ENCODE peak calls at places on chromosomes 5 and 9, in four cellular contexts. Z is GM12878, U is HCT116, H is SK-N-SH. X is an unnamed sample.
A peak's percentile ranks its signal among the peaks of the same experiment; 100 is the strongest.

GRCh38 chr9:92618633-92619225 is 51.2 kb downstream of the IPPK start:
- DNase-seq in H (no peak), Z (no peak), U (no peak), X (no peak)

GRCh38 chr5:59503223-59503622 is 390.3 kb downstream of the PDE4D start:
- DNase-seq in H (peak; percentile 12), U (no peak), Z (no peak), X (no peak)

GRCh38 chr9:10230512-10230911 is 382.3 kb downstream of the PTPRD start:
- DNase-seq in U (no peak), H (no peak), Z (no peak), X (no peak)

GRCh38 chr5:40578501-40579451 is 100.9 kb upstream of the PTGER4 start:
- DNase-seq in H (no peak), Z (peak; percentile 76), U (no peak), X (no peak)

GRCh38 chr5:126852104-126852531 is 75.2 kb downstream of the LMNB1 start:
- DNase-seq in Z (peak; percentile 23), U (no peak), H (no peak), X (no peak)

GRCh38 chr5:170681013-170681433 is 102.5 kb upstream of the GABRP start:
- DNase-seq in H (peak; percentile 57), U (no peak), Z (no peak), X (peak; percentile 47)

GRCh38 chr9:99660191-99660636 is 161.5 kb upstream of the NR4A3 start:
- DNase-seq in H (no peak), U (no peak), Z (peak; percentile 78), X (no peak)

GRCh38 chr5:61371474-61371873 is 39.4 kb downstream of the ZSWIM6 start:
- DNase-seq in U (no peak), Z (no peak), H (no peak), X (peak; percentile 43)

GRCh38 chr5:81601912-81602311 is 149.0 kb downstream of the SSBP2 start:
- DNase-seq in U (no peak), Z (no peak), H (no peak), X (no peak)

GRCh38 chr9:134947265-134947955 is 29.7 kb upstream of the FCN1 start:
- DNase-seq in Z (no peak), U (no peak), H (no peak), X (no peak)

GRCh38 chr9:32533338-32533737 is 7.3 kb upstream of the RIGI start:
- DNase-seq in Z (no peak), U (no peak), H (no peak), X (no peak)

GRCh38 chr9:12705738-12706391 is 12.7 kb downstream of the TYRP1 start:
- DNase-seq in Z (no peak), U (no peak), H (no peak), X (peak; percentile 87)

GRCh38 chr5:96743065-96743768 is 64.5 kb downstream of the ERAP1 start:
- DNase-seq in Z (no peak), H (no peak), U (no peak), X (no peak)

GRCh38 chr9:38306899-38307298 is 85.6 kb upstream of the ALDH1B1 start:
- DNase-seq in Z (no peak), U (no peak), H (no peak), X (no peak)

GRCh38 chr9:136119259-136120118 is 814 bp upstream of the TMEM250 start:
- DNase-seq in Z (no peak), H (peak; percentile 77), U (no peak), X (no peak)

GRCh38 chr9:127229691-127230417 is 34.7 kb upstream of the GARNL3 start:
- DNase-seq in Z (no peak), U (no peak), H (no peak), X (peak; percentile 84)

GRCh38 chr5:94423411-94423810 is 195.0 kb downstream of the KIAA0825 start:
- DNase-seq in Z (no peak), H (no peak), U (no peak), X (no peak)

GRCh38 chr9:134536101-134536900 is 105.3 kb upstream of the COL5A1 start:
- DNase-seq in Z (no peak), U (no peak), H (no peak), X (no peak)

GRCh38 chr5:69083412-69083811 is 10.4 kb upstream of the SLC30A5 start:
- DNase-seq in U (peak; percentile 47), Z (no peak), H (no peak), X (peak; percentile 78)

GRCh38 chr5:11527994-11528393 is 376.3 kb downstream of the CTNND2 start:
- DNase-seq in Z (no peak), U (no peak), H (no peak), X (no peak)

GRCh38 chr9:95468791-95469190 is 48.0 kb downstream of the PTCH1 start:
- DNase-seq in H (no peak), U (no peak), Z (no peak), X (no peak)

GRCh38 chr9:87107072-87107471 is 159.8 kb upstream of the GAS1 start:
- DNase-seq in H (no peak), Z (no peak), U (no peak), X (no peak)

GRCh38 chr5:76819851-76820280 is 1.0 kb downstream of the F2RL1 start:
- DNase-seq in Z (no peak), U (no peak), H (no peak), X (no peak)

GRCh38 chr9:27950382-27950781 is 377.1 kb upstream of the C9orf72 start:
- DNase-seq in Z (no peak), H (no peak), U (no peak), X (no peak)

GRCh38 chr5:142597546-142598337 is 88.1 kb downstream of the FGF1 start:
- DNase-seq in H (no peak), Z (no peak), U (peak; percentile 74), X (peak; percentile 62)

GRCh38 chr5:1875481-1875842 is 7.3 kb downstream of the IRX4 start:
- DNase-seq in Z (no peak), H (no peak), U (no peak), X (no peak)

GRCh38 chr5:111530298-111530740 is 18.0 kb upstream of the STARD4 start:
- DNase-seq in H (no peak), Z (peak; percentile 57), U (peak; percentile 61), X (no peak)

GRCh38 chr9:86128235-86128822 is 29.0 kb upstream of the GOLM1 start:
- DNase-seq in Z (no peak), U (no peak), H (no peak), X (no peak)

GRCh38 chr5:73945505-73945904 is 319.5 kb downstream of the ARHGEF28 start:
- DNase-seq in H (no peak), U (no peak), Z (no peak), X (peak; percentile 9)

GRCh38 chr9:131447600-131447999 is 53.7 kb downstream of the PRRC2B start:
- DNase-seq in Z (no peak), H (no peak), U (no peak), X (no peak)

GRCh38 chr9:75448955-75449354 is 360.6 kb downstream of the OSTF1 start:
- DNase-seq in U (no peak), Z (no peak), H (no peak), X (no peak)

GRCh38 chr5:73417307-73418035 is 31.1 kb downstream of the FOXD1 start:
- DNase-seq in H (no peak), U (no peak), Z (no peak), X (no peak)

GRCh38 chr9:6915635-6916034 is 157.9 kb downstream of the KDM4C start:
- DNase-seq in Z (no peak), H (no peak), U (no peak), X (no peak)

GRCh38 chr9:133509179-133510083 is 15.3 kb downstream of the MYMK start:
- DNase-seq in Z (no peak), U (no peak), H (peak; percentile 67), X (peak; percentile 62)

GRCh38 chr9:8750639-8751041 is 951.1 kb upstream of the DMAC1 start:
- DNase-seq in H (peak; percentile 16), Z (no peak), U (no peak), X (no peak)

GRCh38 chr9:36632892-36633291 is 60.2 kb downstream of the MELK start:
- DNase-seq in Z (no peak), H (peak; percentile 47), U (peak; percentile 7), X (peak; percentile 12)

GRCh38 chr9:120854596-120855327 is 12.0 kb upstream of the PSMD5 start:
- DNase-seq in U (no peak), Z (no peak), H (no peak), X (no peak)

GRCh38 chr9:120857481-120857880 is 14.8 kb upstream of the PSMD5 start:
- DNase-seq in Z (no peak), U (no peak), H (no peak), X (no peak)

GRCh38 chr9:120857902-120858301 is 15.2 kb upstream of the PSMD5 start:
- DNase-seq in U (no peak), H (no peak), Z (no peak), X (no peak)

GRCh38 chr9:120855827-120856636 is 13.3 kb upstream of the PSMD5 start:
- DNase-seq in H (no peak), Z (no peak), U (no peak), X (no peak)

DNA sequence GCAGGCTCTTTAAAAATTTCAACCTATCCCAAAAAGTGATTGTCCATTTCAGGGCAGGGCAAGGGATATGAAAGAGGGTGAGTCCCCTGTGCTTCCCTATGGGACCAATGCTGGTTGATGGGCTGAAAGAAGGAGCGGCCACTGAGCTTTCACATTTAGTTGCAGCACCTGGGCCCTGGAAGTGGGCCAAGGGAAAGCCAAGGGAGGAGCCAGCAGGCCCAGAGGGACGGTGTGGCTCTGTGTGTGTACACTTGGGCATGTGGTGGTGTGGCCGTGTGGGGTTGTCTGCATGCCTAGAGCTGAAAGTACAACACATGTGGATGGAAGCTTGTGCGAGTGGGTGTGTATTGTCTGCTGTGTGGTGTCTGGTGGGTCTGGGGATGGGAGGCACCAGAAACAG is 14.0 kb upstream of the PSMD5 start:
- DNase-seq in H (no peak), Z (no peak), U (no peak), X (peak; percentile 58)
- TF ChIP-seq JUND in H (no peak), Z (no peak), U (no peak), X (no peak)

GRCh38 chr9:97593960-97594359 is 39.2 kb downstream of the TSTD2 start:
- DNase-seq in Z (no peak), U (no peak), H (no peak), X (no peak)
- TF ChIP-seq JUND in Z (no peak), U (no peak), H (no peak), X (no peak)

DNA sequence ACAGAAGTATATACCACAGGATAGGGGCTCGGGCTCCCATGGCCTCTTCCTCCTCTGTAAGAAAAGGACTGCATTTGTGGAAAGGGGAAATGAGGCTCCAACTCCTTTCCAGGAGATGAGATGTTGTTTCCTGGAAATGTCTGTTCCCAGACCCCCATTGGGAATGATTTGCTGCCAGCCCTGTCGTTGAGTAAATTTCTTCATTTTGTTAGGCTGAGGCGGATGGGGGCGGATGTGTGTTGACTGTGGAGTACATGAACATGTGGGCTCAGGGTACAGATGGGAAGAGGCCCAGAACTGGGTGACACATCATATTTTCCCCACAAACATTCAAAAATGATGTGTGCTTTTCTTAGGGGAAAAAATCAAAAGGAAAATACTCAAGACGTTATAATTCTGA is 28.8 kb upstream of the TNFAIP8 start:
- DNase-seq in H (no peak), U (no peak), Z (no peak), X (no peak)
- TF ChIP-seq JUND in H (no peak), U (no peak), Z (no peak), X (no peak)

DNA sequence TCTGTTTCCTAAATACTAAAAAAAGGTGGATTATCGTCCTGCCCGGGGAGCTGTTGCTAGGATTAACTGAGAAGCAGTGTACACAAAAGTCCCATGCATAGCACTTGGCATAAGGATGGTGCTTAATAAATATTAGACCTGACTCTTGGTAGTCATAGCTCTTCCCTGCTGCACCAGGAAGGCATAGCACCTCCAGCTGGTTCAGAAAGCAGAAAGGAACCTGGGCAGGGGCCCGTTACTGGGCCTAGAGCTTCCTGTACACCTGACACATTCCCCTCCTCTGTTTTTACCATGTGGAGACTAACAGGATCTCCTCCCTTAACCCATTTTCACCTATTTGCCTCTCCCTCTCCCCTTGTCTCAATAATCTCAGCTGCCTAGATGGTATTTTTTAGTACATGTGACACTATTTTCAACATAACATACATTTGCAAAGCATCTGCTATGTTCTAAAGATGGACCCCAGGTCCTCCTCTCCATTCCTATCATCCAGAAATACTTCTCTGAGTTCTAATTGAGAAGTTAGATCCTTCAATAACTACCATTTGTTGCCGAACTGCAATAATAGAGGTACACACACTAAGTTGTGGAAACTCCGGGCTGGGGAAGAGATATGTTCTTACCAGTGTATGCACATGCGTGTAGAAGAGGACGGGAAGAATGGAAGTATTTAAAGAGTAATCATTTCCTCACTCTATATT is 3.2 kb upstream of the ANP32B start:
- DNase-seq in U (no peak), H (no peak), Z (no peak), X (no peak)
- TF ChIP-seq JUND in U (no peak), H (no peak), Z (no peak), X (no peak)